ENCODE peak calls at places on chromosome 12, in eight cellular contexts. One of them, this sample, is unnamed.
A peak's percentile ranks its signal among the peaks of the same experiment; 100 is the strongest.

GRCh38 chr12:40980346-40981005 is 207.6 kb upstream of the PDZRN4 start:
- DNase-seq in ACHN: no peak
- DNase-seq in lower leg skin: no peak
- DNase-seq in activated T-cell treated with anti-CD3 and anti-CD28 coated beads for 1 hour: no peak
- DNase-seq in NB4: no peak
- DNase-seq in natural killer cell: no peak
- DNase-seq in NCI-H69: peak; percentile 3
- DNase-seq in ecto neural progenitor cell: no peak
- DNase-seq in this sample: no peak

GRCh38 chr12:124432376-124432775 is 135.0 kb downstream of the NCOR2 start:
- DNase-seq in ACHN: no peak
- DNase-seq in lower leg skin: no peak
- DNase-seq in activated T-cell treated with anti-CD3 and anti-CD28 coated beads for 1 hour: no peak
- DNase-seq in NCI-H69: no peak
- DNase-seq in NB4: peak; percentile 99
- DNase-seq in natural killer cell: no peak
- DNase-seq in ecto neural progenitor cell: no peak
- DNase-seq in this sample: no peak

GRCh38 chr12:112947314-112947713 is 9.0 kb downstream of the OAS3 start:
- DNase-seq in activated T-cell treated with anti-CD3 and anti-CD28 coated beads for 1 hour: no peak
- DNase-seq in ecto neural progenitor cell: no peak
- DNase-seq in NB4: no peak
- DNase-seq in lower leg skin: no peak
- DNase-seq in NCI-H69: no peak
- DNase-seq in ACHN: no peak
- DNase-seq in natural killer cell: no peak
- DNase-seq in this sample: no peak

GRCh38 chr12:63940295-63940997 is 95.9 kb downstream of the SRGAP1 start:
- DNase-seq in NCI-H69: peak; percentile 95
- DNase-seq in ACHN: no peak
- DNase-seq in NB4: no peak
- DNase-seq in natural killer cell: no peak
- DNase-seq in ecto neural progenitor cell: no peak
- DNase-seq in activated T-cell treated with anti-CD3 and anti-CD28 coated beads for 1 hour: no peak
- DNase-seq in lower leg skin: no peak
- DNase-seq in this sample: peak; percentile 73

GRCh38 chr12:103422328-103422727 is 73.4 kb downstream of the C12orf42 start:
- DNase-seq in activated T-cell treated with anti-CD3 and anti-CD28 coated beads for 1 hour: no peak
- DNase-seq in NCI-H69: peak; percentile 77
- DNase-seq in lower leg skin: no peak
- DNase-seq in natural killer cell: no peak
- DNase-seq in ecto neural progenitor cell: no peak
- DNase-seq in ACHN: no peak
- DNase-seq in NB4: no peak
- DNase-seq in this sample: no peak

GRCh38 chr12:31590730-31591307 is at the start of gene DENND5B:
- DNase-seq in activated T-cell treated with anti-CD3 and anti-CD28 coated beads for 1 hour: no peak
- DNase-seq in natural killer cell: peak; percentile 39
- DNase-seq in ACHN: peak; percentile 87
- DNase-seq in lower leg skin: peak; percentile 26
- DNase-seq in ecto neural progenitor cell: peak; percentile 92
- DNase-seq in NCI-H69: peak; percentile 100
- DNase-seq in NB4: peak; percentile 80
- DNase-seq in this sample: peak; percentile 85

GRCh38 chr12:33438890-33439586 is 581 bp downstream of the SYT10 start:
- DNase-seq in NB4: no peak
- DNase-seq in ecto neural progenitor cell: peak; percentile 71
- DNase-seq in natural killer cell: no peak
- DNase-seq in lower leg skin: no peak
- DNase-seq in ACHN: no peak
- DNase-seq in activated T-cell treated with anti-CD3 and anti-CD28 coated beads for 1 hour: no peak
- DNase-seq in NCI-H69: no peak
- DNase-seq in this sample: peak; percentile 6

GRCh38 chr12:32116897-32117296 is 10.2 kb downstream of the BICD1 start:
- DNase-seq in ACHN: peak; percentile 25
- DNase-seq in NCI-H69: no peak
- DNase-seq in NB4: no peak
- DNase-seq in ecto neural progenitor cell: no peak
- DNase-seq in lower leg skin: no peak
- DNase-seq in natural killer cell: no peak
- DNase-seq in activated T-cell treated with anti-CD3 and anti-CD28 coated beads for 1 hour: no peak
- DNase-seq in this sample: no peak

GRCh38 chr12:13258212-13258611 is 61.7 kb downstream of the EMP1 start:
- DNase-seq in NCI-H69: peak; percentile 34
- DNase-seq in activated T-cell treated with anti-CD3 and anti-CD28 coated beads for 1 hour: no peak
- DNase-seq in ACHN: no peak
- DNase-seq in NB4: no peak
- DNase-seq in lower leg skin: no peak
- DNase-seq in ecto neural progenitor cell: peak; percentile 74
- DNase-seq in natural killer cell: no peak
- DNase-seq in this sample: no peak

GRCh38 chr12:6383572-6384498 is at the start of gene LTBR:
- DNase-seq in NB4: peak; percentile 95
- DNase-seq in ecto neural progenitor cell: peak; percentile 84
- DNase-seq in ACHN: peak; percentile 94
- DNase-seq in activated T-cell treated with anti-CD3 and anti-CD28 coated beads for 1 hour: no peak
- DNase-seq in lower leg skin: peak; percentile 94
- DNase-seq in natural killer cell: no peak
- DNase-seq in NCI-H69: no peak
- DNase-seq in this sample: peak; percentile 92

GRCh38 chr12:104218935-104219334 is 3.4 kb downstream of the TXNRD1 start:
- DNase-seq in ecto neural progenitor cell: no peak
- DNase-seq in lower leg skin: no peak
- DNase-seq in natural killer cell: no peak
- DNase-seq in NB4: peak; percentile 41
- DNase-seq in ACHN: peak; percentile 54
- DNase-seq in NCI-H69: peak; percentile 38
- DNase-seq in activated T-cell treated with anti-CD3 and anti-CD28 coated beads for 1 hour: no peak
- DNase-seq in this sample: peak; percentile 63

GRCh38 chr12:12946686-12947355 is 5.1 kb downstream of the GPRC5D start:
- DNase-seq in natural killer cell: no peak
- DNase-seq in lower leg skin: no peak
- DNase-seq in activated T-cell treated with anti-CD3 and anti-CD28 coated beads for 1 hour: no peak
- DNase-seq in ecto neural progenitor cell: no peak
- DNase-seq in ACHN: no peak
- DNase-seq in NB4: no peak
- DNase-seq in NCI-H69: no peak
- DNase-seq in this sample: no peak

GRCh38 chr12:13094349-13094748 is 9.1 kb downstream of the GSG1 start:
- DNase-seq in activated T-cell treated with anti-CD3 and anti-CD28 coated beads for 1 hour: no peak
- DNase-seq in natural killer cell: no peak
- DNase-seq in lower leg skin: no peak
- DNase-seq in ecto neural progenitor cell: no peak
- DNase-seq in NCI-H69: no peak
- DNase-seq in ACHN: peak; percentile 47
- DNase-seq in NB4: peak; percentile 86
- DNase-seq in this sample: peak; percentile 42

GRCh38 chr12:124277394-124278222 is 17.3 kb upstream of the RFLNA start:
- DNase-seq in ecto neural progenitor cell: no peak
- DNase-seq in natural killer cell: no peak
- DNase-seq in NCI-H69: peak; percentile 84
- DNase-seq in activated T-cell treated with anti-CD3 and anti-CD28 coated beads for 1 hour: no peak
- DNase-seq in NB4: peak; percentile 43
- DNase-seq in ACHN: no peak
- DNase-seq in lower leg skin: no peak
- DNase-seq in this sample: no peak

GRCh38 chr12:110073049-110073831 is 24.9 kb upstream of the C12orf76 start:
- DNase-seq in NCI-H69: peak; percentile 89
- DNase-seq in ecto neural progenitor cell: no peak
- DNase-seq in natural killer cell: no peak
- DNase-seq in lower leg skin: peak; percentile 25
- DNase-seq in activated T-cell treated with anti-CD3 and anti-CD28 coated beads for 1 hour: peak; percentile 6
- DNase-seq in ACHN: no peak
- DNase-seq in NB4: no peak
- DNase-seq in this sample: peak; percentile 36

GRCh38 chr12:98998697-98999299 is 353.7 kb downstream of the APAF1 start:
- DNase-seq in NCI-H69: peak; percentile 63
- DNase-seq in natural killer cell: no peak
- DNase-seq in ecto neural progenitor cell: no peak
- DNase-seq in ACHN: peak; percentile 63
- DNase-seq in lower leg skin: no peak
- DNase-seq in activated T-cell treated with anti-CD3 and anti-CD28 coated beads for 1 hour: no peak
- DNase-seq in NB4: peak; percentile 57
- DNase-seq in this sample: peak; percentile 65

This sample was measured in dermis blood vessel endothelial cell.